ENCODE peak calls at places on chromosome 16, in six cellular contexts. N is choroid plexus epithelial cell, U is amygdala, Y is left ventricle myocardium inferior, B is fibroblast of lung, E is HEK293T. Q is an unnamed sample.

GRCh38 chr16:9489823-9490467 is 398.5 kb downstream of the HAPSTR1 start:
- DNase-seq in N (no peak), U (peak; percentile 61), Y (peak; percentile 66), B (no peak), E (no peak), Q (no peak)

GRCh38 chr16:67979955-67980678 is at the start of gene DPEP3:
- DNase-seq in N (no peak), U (no peak), Y (no peak), B (no peak), E (no peak), Q (no peak)

GRCh38 chr16:8796469-8797363 is 723 bp downstream of the TMEM186 start:
- DNase-seq in N (no peak), U (no peak), Y (no peak), B (no peak), E (no peak), Q (no peak)

GRCh38 chr16:58497935-58498334 is 2.0 kb upstream of the NDRG4 start:
- DNase-seq in N (no peak), U (no peak), Y (no peak), B (no peak), E (no peak), Q (no peak)

GRCh38 chr16:5035909-5036227 is 2.1 kb upstream of the NAGPA start:
- DNase-seq in N (no peak), U (no peak), Y (no peak), B (no peak), E (no peak), Q (no peak)

GRCh38 chr16:2022723-2023097 is 3.1 kb downstream of the NPW start:
- DNase-seq in N (peak; percentile 46), U (no peak), Y (no peak), B (peak; percentile 68), E (peak; percentile 53), Q (no peak)

GRCh38 chr16:74111583-74111982 is 185.0 kb upstream of the PSMD7 start:
- DNase-seq in N (no peak), U (no peak), Y (no peak), B (no peak), E (no peak), Q (no peak)

GRCh38 chr16:50025544-50025931 is 513 bp downstream of the CNEP1R1 start:
- DNase-seq in N (peak; percentile 32), U (no peak), Y (no peak), B (peak; percentile 16), E (peak; percentile 42), Q (peak; percentile 28)

GRCh38 chr16:20409398-20410152 is at the start of gene ACSM5:
- DNase-seq in N (no peak), U (peak; percentile 40), Y (peak; percentile 56), B (no peak), E (no peak), Q (peak; percentile 23)

GRCh38 chr16:15403392-15403995 is 7.9 kb downstream of the MPV17L start:
- DNase-seq in N (peak; percentile 27), U (no peak), Y (no peak), B (peak; percentile 24), E (no peak), Q (no peak)

GRCh38 chr16:74575805-74576643 is 30.9 kb downstream of the GLG1 start:
- DNase-seq in N (no peak), U (no peak), Y (no peak), B (no peak), E (no peak), Q (no peak)

GRCh38 chr16:30700491-30700890 is 1.5 kb downstream of the SRCAP start:
- DNase-seq in N (peak; percentile 72), U (no peak), Y (peak; percentile 53), B (peak; percentile 76), E (no peak), Q (no peak)

GRCh38 chr16:77223184-77223583 is 24.0 kb downstream of the SYCE1L start:
- DNase-seq in N (no peak), U (no peak), Y (no peak), B (no peak), E (peak; percentile 58), Q (no peak)

GRCh38 chr16:74667215-74667765 is 613 bp upstream of the RFWD3 start:
- DNase-seq in N (peak; percentile 30), U (no peak), Y (peak; percentile 24), B (peak; percentile 37), E (no peak), Q (peak; percentile 25)

GRCh38 chr16:10765772-10766171 is 22.1 kb downstream of the NUBP1 start:
- DNase-seq in N (no peak), U (no peak), Y (no peak), B (no peak), E (no peak), Q (peak; percentile 76)

GRCh38 chr16:81715358-81716196 is 63.5 kb upstream of the PLCG2 start:
- DNase-seq in N (no peak), U (no peak), Y (no peak), B (no peak), E (no peak), Q (peak; percentile 49)

GRCh38 chr16:16025214-16025968 is 76.0 kb downstream of the ABCC1 start:
- DNase-seq in N (peak; percentile 91), U (no peak), Y (no peak), B (peak; percentile 97), E (no peak), Q (peak; percentile 77)

GRCh38 chr16:80027007-80027965 is 426.7 kb upstream of the MAF start:
- DNase-seq in N (peak; percentile 94), U (peak; percentile 0), Y (peak; percentile 40), B (peak; percentile 97), E (peak; percentile 40), Q (no peak)

GRCh38 chr16:69554495-69554894 is 11.3 kb upstream of the NFAT5 start:
- DNase-seq in N (no peak), U (no peak), Y (no peak), B (no peak), E (no peak), Q (no peak)

GRCh38 chr16:28974007-28974436 is 556 bp upstream of the SPNS1 start:
- DNase-seq in N (peak; percentile 73), U (peak; percentile 63), Y (peak; percentile 40), B (peak; percentile 52), E (peak; percentile 75), Q (peak; percentile 36)

GRCh38 chr16:82630688-82631087 is 3.9 kb downstream of the CDH13 start:
- DNase-seq in N (peak; percentile 67), U (no peak), Y (no peak), B (no peak), E (no peak), Q (no peak)

GRCh38 chr16:49980166-49980565 is 44.9 kb upstream of the CNEP1R1 start:
- DNase-seq in N (peak; percentile 41), U (no peak), Y (no peak), B (peak; percentile 18), E (no peak), Q (no peak)

GRCh38 chr16:23597003-23597756 is 1.1 kb upstream of the NDUFAB1 start:
- DNase-seq in N (peak; percentile 7), U (no peak), Y (peak; percentile 19), B (no peak), E (peak; percentile 52), Q (peak; percentile 48)

GRCh38 chr16:87461466-87461975 is 31.3 kb downstream of the ZCCHC14 start:
- DNase-seq in N (peak; percentile 52), U (no peak), Y (peak; percentile 45), B (peak; percentile 33), E (peak; percentile 86), Q (peak; percentile 74)

GRCh38 chr16:75591001-75591852 is 25.0 kb downstream of the GABARAPL2 start:
- DNase-seq in N (peak; percentile 75), U (no peak), Y (peak; percentile 69), B (peak; percentile 95), E (peak; percentile 34), Q (no peak)

GRCh38 chr16:89199241-89200123 is 855 bp downstream of the SLC22A31 start:
- DNase-seq in N (no peak), U (no peak), Y (no peak), B (no peak), E (no peak), Q (no peak)

GRCh38 chr16:11202260-11203091 is 53.5 kb downstream of the SOCS1 start:
- DNase-seq in N (peak; percentile 31), U (no peak), Y (no peak), B (no peak), E (no peak), Q (peak; percentile 59)

GRCh38 chr16:6125483-6126259 is 1028.1 kb upstream of the EEF2KMT start:
- DNase-seq in N (no peak), U (no peak), Y (no peak), B (peak; percentile 94), E (no peak), Q (no peak)

GRCh38 chr16:84029297-84030096 is 13.1 kb downstream of the SLC38A8 start:
- DNase-seq in N (no peak), U (peak; percentile 7), Y (no peak), B (no peak), E (no peak), Q (no peak)

GRCh38 chr16:11462036-11462435 is 116.8 kb downstream of the RMI2 start:
- DNase-seq in N (no peak), U (no peak), Y (no peak), B (no peak), E (no peak), Q (no peak)

GRCh38 chr16:58455750-58456149 is 44.2 kb upstream of the NDRG4 start:
- DNase-seq in N (no peak), U (no peak), Y (no peak), B (no peak), E (no peak), Q (no peak)

GRCh38 chr16:592518-593306 is 2.8 kb downstream of the RAB40C start:
- DNase-seq in N (peak; percentile 83), U (peak; percentile 67), Y (no peak), B (no peak), E (peak; percentile 70), Q (no peak)

GRCh38 chr16:25443994-25444393 is 186.3 kb upstream of the ZKSCAN2 start:
- DNase-seq in N (no peak), U (no peak), Y (no peak), B (no peak), E (no peak), Q (no peak)

GRCh38 chr16:57621521-57622268 is 6.7 kb upstream of the ADGRG1 start:
- DNase-seq in N (no peak), U (no peak), Y (no peak), B (no peak), E (no peak), Q (no peak)

GRCh38 chr16:1572664-1573063 is 39.2 kb downstream of the TMEM204 start:
- DNase-seq in N (no peak), U (no peak), Y (no peak), B (no peak), E (no peak), Q (no peak)

GRCh38 chr16:6615661-6616060 is 717.0 kb upstream of the RBFOX1 start:
- DNase-seq in N (no peak), U (no peak), Y (no peak), B (no peak), E (no peak), Q (no peak)

Q was measured in GM20000.